ENCODE peak calls at places on chromosomes 5 and 9, in ten cellular contexts. X, Z, Q, G, Y, P, L, A, T and N are unnamed samples.

GRCh38 chr5:78930742-78931141 is 54.4 kb downstream of the ARSB start:
- DNase-seq in X (no peak), Z (no peak), Q (no peak), G (no peak), Y (no peak), P (no peak), L (no peak), A (peak; percentile 13), T (peak; percentile 6), N (no peak)

GRCh38 chr9:84556556-84556955 is 113.0 kb upstream of the NTRK2 start:
- DNase-seq in X (no peak), Z (no peak), Q (no peak), G (no peak), Y (no peak), P (peak; percentile 67), L (no peak), A (no peak), T (no peak), N (no peak)

GRCh38 chr5:88883059-88883565 is at the start of gene MEF2C:
- DNase-seq in X (peak; percentile 61), Z (peak; percentile 83), Q (no peak), G (no peak), Y (peak; percentile 48), P (peak; percentile 24), L (peak; percentile 56), A (peak; percentile 86), T (peak; percentile 67), N (peak; percentile 72)

GRCh38 chr9:86965627-86966395 is 18.5 kb upstream of the GAS1 start:
- DNase-seq in X (no peak), Z (no peak), Q (no peak), G (no peak), Y (no peak), P (no peak), L (no peak), A (peak; percentile 72), T (peak; percentile 60), N (no peak)

GRCh38 chr9:1057910-1058309 is 7.8 kb downstream of the DMRT2 start:
- DNase-seq in X (no peak), Z (no peak), Q (peak; percentile 56), G (no peak), Y (no peak), P (no peak), L (no peak), A (no peak), T (no peak), N (no peak)

GRCh38 chr9:272251-273213 is 57.9 kb downstream of the DOCK8 start:
- DNase-seq in X (peak; percentile 77), Z (no peak), Q (no peak), G (no peak), Y (no peak), P (no peak), L (no peak), A (no peak), T (no peak), N (no peak)

GRCh38 chr5:38595149-38595725 is 38.8 kb upstream of the LIFR start:
- DNase-seq in X (no peak), Z (no peak), Q (no peak), G (peak; percentile 31), Y (no peak), P (peak; percentile 59), L (no peak), A (peak; percentile 22), T (peak; percentile 59), N (no peak)

GRCh38 chr9:117733465-117733864 is 29.3 kb downstream of the TLR4 start:
- DNase-seq in X (no peak), Z (no peak), Q (no peak), G (no peak), Y (no peak), P (no peak), L (no peak), A (no peak), T (no peak), N (no peak)

GRCh38 chr9:137456061-137456863 is 2.9 kb downstream of the NSMF start:
- DNase-seq in X (no peak), Z (peak; percentile 59), Q (no peak), G (no peak), Y (no peak), P (no peak), L (no peak), A (peak; percentile 72), T (no peak), N (no peak)

GRCh38 chr9:98481676-98482075 is 226.2 kb upstream of the TBC1D2 start:
- DNase-seq in X (no peak), Z (no peak), Q (no peak), G (no peak), Y (no peak), P (peak; percentile 26), L (no peak), A (no peak), T (no peak), N (no peak)

GRCh38 chr9:92188969-92189781 is 74.0 kb upstream of the SPTLC1 start:
- DNase-seq in X (no peak), Z (no peak), Q (no peak), G (no peak), Y (no peak), P (no peak), L (no peak), A (no peak), T (no peak), N (no peak)

GRCh38 chr5:124538931-124539330 is 207.5 kb downstream of the ZNF608 start:
- DNase-seq in X (no peak), Z (no peak), Q (no peak), G (no peak), Y (no peak), P (no peak), L (no peak), A (no peak), T (no peak), N (no peak)
- TF ChIP-seq CTCF in X (no peak), Z (no peak), Q (no peak), G (no peak), Y (no peak), P (no peak), L (no peak), A (no peak), T (no peak), N (no peak)

GRCh38 chr9:113508111-113508749 is 44.7 kb downstream of the RGS3 start:
- DNase-seq in X (no peak), Z (no peak), Q (no peak), G (no peak), Y (no peak), P (no peak), L (peak; percentile 4), A (peak; percentile 56), T (peak; percentile 47), N (no peak)
- TF ChIP-seq CTCF in X (peak; percentile 6), Z (no peak), Q (no peak), G (peak; percentile 48), Y (no peak), P (no peak), L (peak; percentile 58), A (peak; percentile 22), T (peak; percentile 8), N (peak; percentile 31)

GRCh38 chr5:143499480-143500114 is 96.1 kb upstream of the NR3C1 start:
- DNase-seq in X (no peak), Z (no peak), Q (no peak), G (no peak), Y (no peak), P (no peak), L (peak; percentile 2), A (no peak), T (no peak), N (no peak)
- TF ChIP-seq CTCF in X (no peak), Z (no peak), Q (no peak), G (no peak), Y (no peak), P (no peak), L (no peak), A (peak; percentile 2), T (no peak), N (no peak)

GRCh38 chr9:82188817-82189216 is 200.2 kb downstream of the SPATA31D1 start:
- DNase-seq in X (no peak), Z (no peak), Q (no peak), G (no peak), Y (no peak), P (peak; percentile 14), L (no peak), A (no peak), T (no peak), N (no peak)
- TF ChIP-seq CTCF in X (no peak), Z (no peak), Q (no peak), G (no peak), Y (no peak), P (peak; percentile 25), L (no peak), A (no peak), T (no peak), N (no peak)

GRCh38 chr5:142171270-142171669 is 62.7 kb downstream of the NDFIP1 start:
- DNase-seq in X (no peak), Z (no peak), Q (no peak), G (no peak), Y (no peak), P (peak; percentile 73), L (no peak), A (no peak), T (no peak), N (no peak)
- TF ChIP-seq CTCF in X (no peak), Z (no peak), Q (no peak), G (no peak), Y (no peak), P (peak; percentile 20), L (peak; percentile 35), A (no peak), T (no peak), N (no peak)